ENCODE peak calls at places on chromosome 22, in nine cellular contexts. U, A, T, F, M, S, Y, G and N are unnamed samples.

GRCh38 chr22:45818130-45819085 is 146.8 kb downstream of the ATXN10 start:
- DNase-seq in U (no peak), A (no peak), T (no peak), F (no peak), M (peak; percentile 35), S (no peak), Y (no peak), G (no peak), N (no peak)

GRCh38 chr22:47006433-47006832 is 244.0 kb downstream of the TBC1D22A start:
- DNase-seq in U (no peak), A (no peak), T (no peak), F (no peak), M (no peak), S (no peak), Y (no peak), G (no peak), N (no peak)

GRCh38 chr22:17350292-17350691 is 19.0 kb upstream of the CECR2 start:
- DNase-seq in U (no peak), A (no peak), T (no peak), F (no peak), M (no peak), S (no peak), Y (no peak), G (no peak), N (no peak)

GRCh38 chr22:36201630-36202312 is at the start of gene APOL4:
- DNase-seq in U (no peak), A (no peak), T (no peak), F (no peak), M (no peak), S (peak; percentile 22), Y (peak; percentile 60), G (no peak), N (peak; percentile 48)

GRCh38 chr22:24512043-24512442 is 16.9 kb downstream of the UPB1 start:
- DNase-seq in U (no peak), A (no peak), T (no peak), F (no peak), M (no peak), S (no peak), Y (no peak), G (no peak), N (no peak)

GRCh38 chr22:37420656-37421467 is 6.4 kb downstream of the ELFN2 start:
- DNase-seq in U (no peak), A (peak; percentile 50), T (no peak), F (no peak), M (peak; percentile 40), S (no peak), Y (no peak), G (no peak), N (no peak)

GRCh38 chr22:39349506-39349966 is 255 bp upstream of the SYNGR1 start:
- DNase-seq in U (peak; percentile 90), A (no peak), T (no peak), F (no peak), M (peak; percentile 77), S (peak; percentile 89), Y (no peak), G (no peak), N (no peak)

GRCh38 chr22:41369837-41370236 is 11.9 kb upstream of the TEF start:
- DNase-seq in U (no peak), A (no peak), T (no peak), F (no peak), M (no peak), S (no peak), Y (no peak), G (no peak), N (no peak)

GRCh38 chr22:24429411-24430365 is 2.3 kb downstream of the ADORA2A start:
- DNase-seq in U (no peak), A (peak; percentile 62), T (no peak), F (no peak), M (peak; percentile 58), S (no peak), Y (no peak), G (peak; percentile 35), N (peak; percentile 68)

GRCh38 chr22:36480941-36481392 is 473 bp downstream of the TXN2 start:
- DNase-seq in U (no peak), A (no peak), T (no peak), F (no peak), M (no peak), S (no peak), Y (no peak), G (no peak), N (no peak)

GRCh38 chr22:43079742-43080141 is 9.4 kb downstream of the TTLL1 start:
- DNase-seq in U (no peak), A (no peak), T (no peak), F (no peak), M (no peak), S (no peak), Y (no peak), G (no peak), N (no peak)

GRCh38 chr22:17368144-17368726 is 1.0 kb upstream of the CECR2 start:
- DNase-seq in U (no peak), A (no peak), T (no peak), F (no peak), M (peak; percentile 94), S (no peak), Y (no peak), G (no peak), N (no peak)

GRCh38 chr22:24091551-24092420 is 80.7 kb downstream of the CABIN1 start:
- DNase-seq in U (no peak), A (no peak), T (no peak), F (no peak), M (no peak), S (no peak), Y (no peak), G (no peak), N (no peak)

GRCh38 chr22:29344137-29344536 is 28.6 kb upstream of the RASL10A start:
- DNase-seq in U (no peak), A (peak; percentile 95), T (no peak), F (peak; percentile 69), M (no peak), S (peak; percentile 77), Y (peak; percentile 95), G (peak; percentile 99), N (peak; percentile 90)

GRCh38 chr22:36853407-36854099 is 7.3 kb upstream of the NCF4 start:
- DNase-seq in U (peak; percentile 83), A (peak; percentile 35), T (no peak), F (no peak), M (peak; percentile 93), S (peak; percentile 61), Y (peak; percentile 18), G (peak; percentile 43), N (peak; percentile 49)

GRCh38 chr22:23400286-23400981 is 179.7 kb downstream of the IGLL1 start:
- DNase-seq in U (no peak), A (no peak), T (no peak), F (no peak), M (no peak), S (no peak), Y (no peak), G (no peak), N (no peak)

GRCh38 chr22:29503811-29504372 is 23.9 kb downstream of the NEFH start:
- DNase-seq in U (no peak), A (peak; percentile 34), T (no peak), F (no peak), M (no peak), S (peak; percentile 71), Y (peak; percentile 81), G (peak; percentile 47), N (peak; percentile 75)

GRCh38 chr22:46052331-46052771 is 75.4 kb upstream of the WNT7B start:
- DNase-seq in U (no peak), A (no peak), T (no peak), F (no peak), M (no peak), S (no peak), Y (peak; percentile 43), G (no peak), N (peak; percentile 39)

GRCh38 chr22:48315415-48316244 is 1512.0 kb downstream of the BRD1 start:
- DNase-seq in U (no peak), A (no peak), T (peak; percentile 53), F (no peak), M (no peak), S (no peak), Y (no peak), G (no peak), N (no peak)

GRCh38 chr22:44202261-44202789 is 21.6 kb downstream of the PARVG start:
- DNase-seq in U (no peak), A (no peak), T (no peak), F (no peak), M (no peak), S (peak; percentile 87), Y (peak; percentile 82), G (peak; percentile 28), N (peak; percentile 16)

GRCh38 chr22:22612516-22612915 is 31.9 kb upstream of the GGTLC2 start:
- DNase-seq in U (no peak), A (no peak), T (no peak), F (no peak), M (no peak), S (no peak), Y (no peak), G (no peak), N (no peak)

GRCh38 chr22:42269407-42270177 is 861 bp downstream of the TCF20 start:
- DNase-seq in U (peak; percentile 64), A (peak; percentile 78), T (peak; percentile 79), F (peak; percentile 85), M (peak; percentile 84), S (peak; percentile 72), Y (no peak), G (peak; percentile 47), N (peak; percentile 20)

GRCh38 chr22:28151241-28151640 is 232.2 kb upstream of the PITPNB start:
- DNase-seq in U (no peak), A (no peak), T (no peak), F (no peak), M (no peak), S (no peak), Y (peak; percentile 25), G (no peak), N (no peak)

GRCh38 chr22:43923631-43924548 is at the start of gene PNPLA3:
- DNase-seq in U (peak; percentile 96), A (peak; percentile 92), T (peak; percentile 91), F (peak; percentile 70), M (peak; percentile 98), S (peak; percentile 95), Y (peak; percentile 80), G (peak; percentile 58), N (peak; percentile 83)

GRCh38 chr22:26479043-26479791 is 4.4 kb downstream of the HPS4 start:
- DNase-seq in U (no peak), A (no peak), T (no peak), F (peak; percentile 3), M (no peak), S (no peak), Y (no peak), G (no peak), N (peak; percentile 19)

GRCh38 chr22:41022470-41023298 is 69.7 kb upstream of the EP300 start:
- DNase-seq in U (peak; percentile 89), A (peak; percentile 61), T (peak; percentile 97), F (peak; percentile 92), M (peak; percentile 96), S (peak; percentile 94), Y (peak; percentile 85), G (no peak), N (peak; percentile 86)

GRCh38 chr22:20448630-20449029 is 11.0 kb upstream of the SCARF2 start:
- DNase-seq in U (no peak), A (no peak), T (no peak), F (no peak), M (no peak), S (peak; percentile 38), Y (no peak), G (no peak), N (no peak)

GRCh38 chr22:29870574-29870973 is 12.4 kb upstream of the MTMR3 start:
- DNase-seq in U (no peak), A (peak; percentile 81), T (no peak), F (no peak), M (no peak), S (peak; percentile 17), Y (peak; percentile 51), G (no peak), N (no peak)

GRCh38 chr22:46367707-46368191 is 32.2 kb downstream of the TRMU start:
- DNase-seq in U (peak; percentile 87), A (peak; percentile 73), T (no peak), F (peak; percentile 64), M (peak; percentile 87), S (peak; percentile 90), Y (peak; percentile 36), G (peak; percentile 52), N (peak; percentile 33)